ENCODE peak calls at places on chromosomes 12 and 14, in eight cellular contexts. C, V, P, R, A, X, I and J are unnamed samples. For H3K27me3, the result is how much of the 10 kb centered on the place peaks cover.

GRCh38 chr12:56153291-56154065 is 1.1 kb downstream of the MYL6B start:
- DNase-seq in R (no peak), V (no peak), C (no peak), A (no peak), P (no peak), X (no peak), I (no peak), J (no peak)

GRCh38 chr12:121793836-121794531 is 496 bp upstream of the RHOF start:
- DNase-seq in V (peak), P (peak), A (peak), X (peak), I (peak), C (peak), R (no peak), J (peak)

GRCh38 chr12:28568083-28568482 is 377.8 kb downstream of the CCDC91 start:
- DNase-seq in P (peak), V (peak), C (no peak), A (peak), I (no peak), R (no peak), X (no peak), J (peak)

GRCh38 chr12:117214797-117215196 is 24.5 kb upstream of the FBXO21 start:
- DNase-seq in V (no peak), R (no peak), I (no peak), P (no peak), A (no peak), X (no peak), C (no peak), J (no peak)

GRCh38 chr14:52902971-52903385 is 47.9 kb downstream of the FERMT2 start:
- DNase-seq in X (no peak), P (no peak), C (no peak), A (peak), R (no peak), I (no peak), V (peak), J (peak)

GRCh38 chr12:130765186-130765659 is 49.1 kb upstream of the RIMBP2 start:
- DNase-seq in V (peak), R (no peak), X (no peak), C (no peak), I (no peak), A (no peak), P (no peak), J (no peak)

GRCh38 chr14:73245401-73246325 is 8.4 kb downstream of the PAPLN start:
- DNase-seq in V (peak), A (peak), I (peak), X (no peak), P (peak), C (peak), R (no peak), J (peak)

GRCh38 chr12:10068634-10069033 is 30.2 kb downstream of the CLEC1A start:
- DNase-seq in A (no peak), C (no peak), X (no peak), I (no peak), R (no peak), V (no peak), P (no peak), J (no peak)

GRCh38 chr12:76183459-76184186 is 99.1 kb upstream of the NAP1L1 start:
- DNase-seq in V (peak), X (no peak), I (no peak), R (no peak), A (peak), P (no peak), C (no peak), J (peak)

GRCh38 chr12:116159175-116159574 is 118.3 kb downstream of the MED13L start:
- DNase-seq in P (no peak), V (peak), R (no peak), C (no peak), A (no peak), I (no peak), X (no peak), J (no peak)

GRCh38 chr12:110338754-110339153 is 57.7 kb downstream of the ATP2A2 start:
- DNase-seq in A (no peak), R (no peak), V (no peak), I (no peak), P (no peak), X (no peak), C (no peak), J (no peak)

GRCh38 chr14:68682166-68683103 is 110.4 kb downstream of the ZFP36L1 start:
- DNase-seq in V (peak), X (peak), I (no peak), P (peak), C (peak), A (peak), R (peak), J (peak)

GRCh38 chr12:94208433-94208921 is 60.1 kb downstream of the PLXNC1 start:
- DNase-seq in C (no peak), R (no peak), A (no peak), I (no peak), X (no peak), P (no peak), V (no peak), J (peak)

GRCh38 chr12:123479442-123480180 is 21.7 kb downstream of the SNRNP35 start:
- DNase-seq in R (no peak), A (peak), V (no peak), C (no peak), P (no peak), I (no peak), X (no peak), J (no peak)

GRCh38 chr12:52392465-52393007 is 7.1 kb upstream of the KRT84 start:
- DNase-seq in X (no peak), R (no peak), A (no peak), C (no peak), V (no peak), P (no peak), I (no peak), J (no peak)

GRCh38 chr12:52394836-52395405 is 9.5 kb upstream of the KRT84 start:
- DNase-seq in A (no peak), X (no peak), C (peak), P (no peak), I (no peak), R (no peak), V (no peak), J (no peak)

GRCh38 chr12:52396656-52397055 is 9.5 kb downstream of the KRT82 start:
- DNase-seq in I (no peak), A (no peak), R (no peak), C (peak), X (no peak), P (no peak), V (no peak), J (no peak)

GRCh38 chr12:52398176-52398575 is 8.0 kb downstream of the KRT82 start:
- DNase-seq in X (no peak), C (no peak), P (no peak), A (peak), R (no peak), V (no peak), I (no peak), J (no peak)

GRCh38 chr12:52395761-52396434 is 10.2 kb downstream of the KRT82 start:
- DNase-seq in I (no peak), R (no peak), P (peak), C (peak), A (peak), X (no peak), V (no peak), J (no peak)
- H3K27me3 ChIP-seq in I (under half), R (under half), P (under half), C (under half), A (under half), X (under half), V (under half), J (under half)

GRCh38 chr14:91395466-91395865 is 22.2 kb downstream of the CCDC88C start:
- DNase-seq in A (no peak), I (no peak), P (no peak), X (no peak), R (no peak), V (no peak), C (no peak), J (no peak)

GRCh38 chr14:91398707-91399106 is 18.9 kb downstream of the CCDC88C start:
- DNase-seq in I (no peak), R (no peak), P (no peak), A (peak), X (no peak), C (no peak), V (no peak), J (no peak)

GRCh38 chr14:91398192-91398591 is 19.4 kb downstream of the CCDC88C start:
- DNase-seq in V (no peak), A (peak), P (no peak), R (no peak), X (no peak), C (no peak), I (no peak), J (no peak)

GRCh38 chr14:91395998-91396660 is 21.5 kb downstream of the CCDC88C start:
- DNase-seq in P (peak), V (peak), X (no peak), R (no peak), I (no peak), C (no peak), A (peak), J (no peak)

GRCh38 chr14:91396959-91397815 is 20.4 kb downstream of the CCDC88C start:
- DNase-seq in X (no peak), P (peak), A (peak), R (no peak), V (no peak), C (no peak), I (peak), J (no peak)
- H3K4me3 ChIP-seq in X (no peak), P (no peak), A (no peak), R (peak), V (no peak), C (no peak), I (peak), J (no peak)

GRCh38 chr14:105126970-105127307 is 41.6 kb downstream of the JAG2 start:
- DNase-seq in I (no peak), C (no peak), R (no peak), X (no peak), A (no peak), P (no peak), V (peak), J (peak)

GRCh38 chr14:105124837-105125222 is 43.7 kb downstream of the JAG2 start:
- DNase-seq in A (no peak), I (no peak), X (no peak), P (no peak), V (no peak), C (no peak), R (no peak), J (no peak)

GRCh38 chr14:105126126-105126969 is 42.2 kb downstream of the JAG2 start:
- DNase-seq in R (no peak), P (no peak), V (no peak), C (no peak), A (peak), I (no peak), X (no peak), J (no peak)

GRCh38 chr14:105123266-105123665 is 45.3 kb downstream of the JAG2 start:
- DNase-seq in A (no peak), P (no peak), I (no peak), X (no peak), V (no peak), C (no peak), R (no peak), J (no peak)

DNA sequence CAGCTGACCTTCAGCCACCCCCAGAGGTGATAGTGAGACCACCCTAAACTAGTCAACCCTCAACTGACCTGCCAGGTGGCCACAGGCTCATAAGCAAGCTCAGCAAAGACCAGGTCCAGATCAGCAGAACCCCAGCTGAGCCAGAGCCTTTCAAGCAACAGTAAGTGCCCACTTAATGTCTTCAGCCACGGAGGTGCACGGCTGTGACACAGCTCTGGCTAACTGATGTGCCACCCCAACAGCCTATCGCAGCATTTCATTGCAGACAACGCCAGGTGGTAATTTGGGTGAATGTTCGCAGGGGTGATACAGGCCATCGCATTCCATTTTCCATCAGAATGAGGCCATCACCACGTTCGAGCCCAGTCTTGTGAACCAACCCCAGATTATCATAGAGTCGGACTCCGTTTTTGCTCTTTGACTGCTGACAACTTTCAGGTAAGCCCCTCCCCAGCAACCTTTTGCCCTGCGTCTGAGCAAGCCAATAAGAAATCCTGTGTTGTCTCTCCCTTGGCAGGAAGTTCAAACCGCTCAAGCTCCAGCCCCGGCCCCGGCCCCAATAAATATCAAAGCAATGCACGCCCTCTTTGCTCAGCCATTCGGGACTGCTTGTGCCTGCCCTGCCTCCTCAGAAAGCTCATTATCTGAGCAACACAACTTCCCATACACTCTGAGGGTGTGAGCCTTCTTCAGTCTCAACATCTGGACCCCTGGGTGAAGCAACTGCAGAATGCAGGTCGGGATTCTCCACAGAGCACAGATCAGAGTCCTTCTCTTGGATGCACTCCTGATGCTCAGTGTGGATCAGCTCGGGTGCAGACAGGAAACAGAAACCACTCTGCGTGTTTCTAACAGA is 44.4 kb downstream of the JAG2 start:
- DNase-seq in A (no peak), C (no peak), V (no peak), X (no peak), P (peak), I (no peak), R (no peak), J (no peak)
- H3K27me3 ChIP-seq in A (under half), C (under half), V (under half), X (under half), P (under half), I (under half), R (under half), J (under half)

GRCh38 chr12:59664495-59664894 is 68.7 kb downstream of the SLC16A7 start:
- DNase-seq in V (no peak), A (no peak), P (no peak), R (no peak), X (no peak), I (no peak), C (no peak), J (no peak)
- H3K4me3 ChIP-seq in V (no peak), A (no peak), P (no peak), R (no peak), X (no peak), I (no peak), C (no peak), J (no peak)